ENCODE peak calls at places on chromosomes 16 and 17, in eight cellular contexts. Z is NCI-H460; N is hypothalamus; F is GM23248; L is neural crest cell; Y is amniotic stem cell; C is osteocyte; A is CD4-positive, alpha-beta T cell. J is an unnamed sample.

GRCh38 chr16:4081577-4082021 is 34.6 kb downstream of the ADCY9 start:
- DNase-seq in Z (no peak), N (no peak), F (peak), L (no peak), Y (no peak), C (peak), A (peak), J (peak)

GRCh38 chr17:29409963-29410362 is 19.8 kb downstream of the TAOK1 start:
- DNase-seq in Z (no peak), N (no peak), F (no peak), L (no peak), Y (no peak), C (no peak), A (no peak), J (no peak)

GRCh38 chr17:27640790-27641189 is 9.8 kb downstream of the LGALS9 start:
- DNase-seq in Z (no peak), N (no peak), F (no peak), L (no peak), Y (no peak), C (no peak), A (no peak), J (no peak)

GRCh38 chr17:8479431-8479947 is 43.8 kb downstream of the NDEL1 start:
- DNase-seq in Z (no peak), N (no peak), F (peak), L (no peak), Y (no peak), C (no peak), A (no peak), J (no peak)

GRCh38 chr17:1647802-1648581 is 1.7 kb downstream of the RILP start:
- DNase-seq in Z (no peak), N (peak), F (peak), L (no peak), Y (no peak), C (no peak), A (no peak), J (peak)

GRCh38 chr16:3819175-3819527 is 61.4 kb downstream of the CREBBP start:
- DNase-seq in Z (no peak), N (no peak), F (no peak), L (no peak), Y (no peak), C (no peak), A (no peak), J (no peak)

GRCh38 chr16:1972490-1972877 is 631 bp downstream of the TBL3 start:
- DNase-seq in Z (no peak), N (no peak), F (peak), L (no peak), Y (no peak), C (no peak), A (no peak), J (peak)

GRCh38 chr16:81238296-81239011 is at the start of gene BCO1:
- DNase-seq in Z (no peak), N (no peak), F (peak), L (no peak), Y (no peak), C (no peak), A (no peak), J (no peak)

GRCh38 chr17:21272881-21273839 is 11.4 kb upstream of the MAP2K3 start:
- DNase-seq in Z (no peak), N (no peak), F (no peak), L (no peak), Y (no peak), C (no peak), A (no peak), J (no peak)

GRCh38 chr16:880471-881171 is 80.1 kb upstream of the GNG13 start:
- DNase-seq in Z (no peak), N (no peak), F (no peak), L (no peak), Y (no peak), C (no peak), A (no peak), J (no peak)

GRCh38 chr17:82384730-82385429 is 13.3 kb downstream of the UTS2R start:
- DNase-seq in Z (no peak), N (no peak), F (peak), L (no peak), Y (no peak), C (no peak), A (no peak), J (no peak)

GRCh38 chr17:29733151-29733550 is 110.4 kb upstream of the CORO6 start:
- DNase-seq in Z (no peak), N (no peak), F (peak), L (no peak), Y (no peak), C (no peak), A (no peak), J (no peak)

GRCh38 chr17:16936536-16937310 is 35.2 kb downstream of the TNFRSF13B start:
- DNase-seq in Z (no peak), N (no peak), F (no peak), L (no peak), Y (no peak), C (peak), A (no peak), J (no peak)

GRCh38 chr17:7014995-7015586 is 2.7 kb downstream of the RNASEK start:
- DNase-seq in Z (no peak), N (no peak), F (peak), L (no peak), Y (peak), C (no peak), A (peak), J (peak)

GRCh38 chr17:59330314-59330942 is 1.0 kb upstream of the YPEL2 start:
- DNase-seq in Z (no peak), N (peak), F (peak), L (no peak), Y (no peak), C (no peak), A (no peak), J (peak)

GRCh38 chr16:63921737-63922136 is 1200.1 kb downstream of the CDH11 start:
- DNase-seq in Z (no peak), N (no peak), F (peak), L (no peak), Y (no peak), C (no peak), A (no peak), J (no peak)

GRCh38 chr17:48011405-48012150 is 26.0 kb downstream of the COPZ2 start:
- DNase-seq in Z (peak), N (no peak), F (peak), L (no peak), Y (no peak), C (no peak), A (peak), J (peak)

GRCh38 chr17:62897706-62898105 is 68.3 kb upstream of the TANC2 start:
- DNase-seq in Z (no peak), N (no peak), F (peak), L (no peak), Y (no peak), C (peak), A (no peak), J (no peak)

GRCh38 chr17:34762078-34762477 is 182.7 kb downstream of the TMEM132E start:
- DNase-seq in Z (no peak), N (no peak), F (no peak), L (no peak), Y (no peak), C (no peak), A (no peak), J (no peak)

GRCh38 chr16:66515543-66516171 is 34.3 kb downstream of the TK2 start:
- DNase-seq in Z (peak), N (no peak), F (peak), L (no peak), Y (no peak), C (no peak), A (no peak), J (no peak)

GRCh38 chr16:85707528-85708095 is 18.9 kb upstream of the GINS2 start:
- DNase-seq in Z (no peak), N (no peak), F (no peak), L (no peak), Y (no peak), C (no peak), A (no peak), J (no peak)